ENCODE peak calls at places on chromosome 13, in six cellular contexts. D, S, Z, G, R and T are unnamed samples.

GRCh38 chr13:42283574-42283973 is 11.6 kb downstream of the AKAP11 start:
- DNase-seq in G (no peak), R (no peak), D (no peak), Z (no peak), S (no peak), T (no peak)

GRCh38 chr13:38637576-38637975 is 49.3 kb upstream of the FREM2 start:
- DNase-seq in G (no peak), Z (peak), D (no peak), R (no peak), S (no peak), T (no peak)

GRCh38 chr13:112980441-112980840 is 11.4 kb downstream of the MCF2L start:
- DNase-seq in Z (no peak), R (no peak), G (no peak), D (no peak), S (no peak), T (no peak)

GRCh38 chr13:98174995-98175394 is 2.1 kb downstream of the RNF113B start:
- DNase-seq in R (no peak), G (no peak), S (no peak), Z (no peak), D (no peak), T (no peak)

GRCh38 chr13:98033277-98034247 is 80.1 kb downstream of the IPO5 start:
- DNase-seq in G (peak), S (no peak), Z (peak), D (peak), R (peak), T (no peak)

GRCh38 chr13:110248449-110249143 is 58.4 kb downstream of the COL4A1 start:
- DNase-seq in S (no peak), G (no peak), Z (no peak), R (no peak), D (no peak), T (no peak)

GRCh38 chr13:114080739-114081561 is 51.5 kb downstream of the RASA3 start:
- DNase-seq in S (no peak), Z (no peak), R (no peak), G (no peak), D (no peak), T (no peak)

GRCh38 chr13:98717256-98717655 is 35.2 kb downstream of the SLC15A1 start:
- DNase-seq in S (no peak), G (no peak), R (no peak), D (no peak), Z (no peak), T (peak)

GRCh38 chr13:40094056-40094455 is 438.6 kb downstream of the COG6 start:
- DNase-seq in G (peak), S (no peak), D (no peak), R (no peak), Z (peak), T (no peak)

GRCh38 chr13:112831801-112832200 is 137.2 kb upstream of the MCF2L start:
- DNase-seq in Z (no peak), R (no peak), G (no peak), S (no peak), D (no peak), T (no peak)

GRCh38 chr13:28754698-28755545 is 36.2 kb upstream of the SLC46A3 start:
- DNase-seq in D (no peak), R (no peak), S (no peak), G (no peak), Z (peak), T (no peak)

GRCh38 chr13:70237131-70237530 is 128.9 kb upstream of the KLHL1 start:
- DNase-seq in R (no peak), G (no peak), D (no peak), Z (no peak), S (no peak), T (no peak)

DNA sequence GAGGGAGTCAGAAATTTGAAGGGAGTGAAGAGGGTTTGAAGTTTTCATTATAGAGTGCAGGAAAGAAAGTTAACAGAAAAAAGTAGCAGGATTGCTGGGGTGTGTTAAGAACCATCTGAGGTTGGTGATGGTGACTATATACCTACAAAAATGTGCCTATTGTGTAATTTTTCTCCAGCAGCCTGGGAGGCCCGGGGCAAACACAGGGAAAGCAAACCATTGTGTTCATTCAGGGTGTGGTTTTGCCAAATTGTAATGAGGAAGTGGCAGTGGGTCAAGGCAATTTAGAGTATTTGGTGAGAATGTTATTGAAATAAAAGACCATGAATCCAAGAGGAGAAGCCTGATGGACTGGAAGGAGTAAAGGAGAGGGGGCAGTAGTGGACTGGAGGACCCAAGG is 8.2 kb upstream of the SUCLA2 start:
- DNase-seq in R (peak), Z (peak), D (no peak), G (peak), S (no peak), T (no peak)
- H3K4me3 ChIP-seq in R (no peak), Z (no peak), D (no peak), G (no peak), S (no peak), T (no peak)

GRCh38 chr13:90233933-90234672 is 1113.4 kb upstream of the MIR17HG start:
- DNase-seq in D (no peak), G (no peak), Z (peak), R (no peak), S (no peak), T (no peak)

GRCh38 chr13:90232291-90232690 is 1115.2 kb upstream of the MIR17HG start:
- DNase-seq in S (no peak), Z (no peak), D (no peak), R (no peak), G (no peak), T (no peak)

DNA sequence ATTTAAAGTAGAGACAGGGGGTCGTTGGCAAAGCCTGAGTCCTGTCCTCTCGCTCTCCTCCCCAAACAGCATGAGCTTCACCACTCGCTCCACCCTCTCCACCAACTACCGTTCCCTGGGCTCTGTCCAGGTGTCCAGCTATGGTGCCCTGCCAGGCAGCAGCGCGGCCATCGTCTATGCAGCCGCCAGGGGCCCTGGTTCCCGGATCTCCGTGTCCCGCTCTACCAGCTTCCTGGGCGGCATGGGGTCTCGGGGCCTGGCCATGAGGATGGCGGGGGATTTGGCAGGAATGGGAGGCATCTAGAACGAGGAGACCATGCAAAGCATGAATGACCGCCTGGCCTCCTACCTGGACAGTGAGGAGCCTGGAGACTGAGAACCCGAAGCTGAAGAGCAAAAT is 1117.2 kb upstream of the MIR17HG start:
- DNase-seq in D (no peak), R (no peak), S (no peak), G (no peak), Z (no peak), T (no peak)
- TF ChIP-seq CTCF in D (no peak), R (no peak), S (no peak), G (no peak), Z (no peak), T (no peak)

DNA sequence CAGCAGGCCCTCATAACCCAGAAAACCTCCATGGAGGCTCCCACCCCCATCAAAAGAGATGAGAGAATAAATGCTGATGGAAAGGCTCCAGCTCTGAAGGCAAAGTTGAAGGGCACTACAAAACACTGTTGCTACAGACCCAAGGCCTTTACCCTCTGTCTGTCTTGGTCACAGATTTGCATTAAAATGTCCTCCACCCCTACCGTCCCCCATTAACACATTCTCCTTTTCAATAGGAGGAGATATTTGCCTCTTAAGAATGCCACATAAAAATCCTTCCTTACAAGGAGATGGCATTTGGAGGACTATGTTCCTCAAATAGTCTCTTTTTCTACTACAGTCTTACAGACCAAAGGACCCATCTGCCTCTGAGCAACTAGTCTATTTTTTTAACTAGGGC is 361.5 kb downstream of the ENOX1 start:
- DNase-seq in D (no peak), S (no peak), R (no peak), Z (no peak), G (no peak), T (no peak)
- H3K4me3 ChIP-seq in D (no peak), S (no peak), R (no peak), Z (no peak), G (no peak), T (no peak)

GRCh38 chr13:30103161-30103858 is 204.0 kb downstream of the KATNAL1 start:
- DNase-seq in D (no peak), Z (no peak), S (no peak), R (no peak), G (no peak), T (no peak)

GRCh38 chr13:30107536-30108136 is 199.7 kb downstream of the KATNAL1 start:
- DNase-seq in D (no peak), G (no peak), R (no peak), Z (peak), S (no peak), T (no peak)

GRCh38 chr13:30107126-30107525 is 200.2 kb downstream of the KATNAL1 start:
- DNase-seq in G (no peak), S (no peak), Z (no peak), R (no peak), D (no peak), T (no peak)

GRCh38 chr13:30108216-30108912 is 199.0 kb downstream of the KATNAL1 start:
- DNase-seq in D (no peak), G (no peak), S (no peak), Z (no peak), R (no peak), T (no peak)

GRCh38 chr13:30105381-30105780 is 202.0 kb downstream of the KATNAL1 start:
- DNase-seq in G (no peak), S (no peak), D (no peak), Z (no peak), R (no peak), T (no peak)
- TF ChIP-seq CTCF in G (peak), S (no peak), D (no peak), Z (no peak), R (no peak), T (peak)

GRCh38 chr13:30905932-30906383 is at the start of gene MEDAG:
- DNase-seq in D (no peak), R (peak), G (no peak), S (peak), Z (no peak), T (no peak)
- H3K4me3 ChIP-seq in D (no peak), R (peak), G (no peak), S (peak), Z (no peak), T (peak)

DNA sequence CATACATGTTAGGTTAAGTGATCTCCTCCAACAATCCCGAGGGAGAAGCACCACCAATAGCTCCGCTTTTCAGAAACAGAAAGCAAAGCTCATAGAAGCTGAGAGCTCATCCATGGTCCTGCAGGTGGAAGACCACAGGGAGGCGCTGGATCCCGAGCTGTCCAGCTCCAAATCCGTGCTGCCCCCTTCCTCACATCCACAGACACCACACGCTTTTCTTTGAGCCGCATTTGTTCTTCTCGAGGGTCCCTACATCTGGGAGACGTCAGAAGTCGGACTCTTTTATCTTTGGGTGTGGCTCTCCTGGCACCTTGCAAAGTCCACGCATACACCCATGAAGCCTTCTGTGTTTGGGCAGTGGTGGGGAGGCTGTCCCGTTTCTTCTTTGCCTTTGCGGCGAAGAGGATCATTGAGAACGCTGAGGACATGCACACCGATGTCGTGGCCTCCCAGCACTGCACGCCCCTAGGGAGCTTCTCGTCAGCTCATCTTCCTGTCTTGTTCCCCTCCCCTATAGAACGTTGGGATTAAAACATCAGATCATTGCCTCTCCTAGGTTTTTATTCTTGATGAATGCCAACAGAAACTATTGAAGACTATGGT is 184.8 kb downstream of the TEX29 start:
- DNase-seq in D (no peak), R (no peak), G (no peak), Z (peak), S (no peak), T (no peak)
- TF ChIP-seq CTCF in D (no peak), R (no peak), G (no peak), Z (peak), S (no peak), T (no peak)